ENCODE peak calls at places on chromosomes 6 and 20, in nine cellular contexts. K is cardiac muscle cell, B is foreskin fibroblast, H is GM23338, G is ovary, L is fibroblast of pulmonary artery, V is left lung, E is AG04450, S is esophagus squamous epithelium. R is an unnamed sample.

GRCh38 chr6:6026513-6027205 is 19.9 kb upstream of the NRN1 start:
- DNase-seq in K (no peak), B (no peak), H (no peak), G (no peak), L (no peak), V (no peak), E (no peak), S (no peak), R (no peak)

GRCh38 chr6:146912730-146913680 is 291.2 kb upstream of the STXBP5 start:
- DNase-seq in K (peak; percentile 60), B (peak; percentile 31), H (no peak), G (no peak), L (peak; percentile 66), V (no peak), E (no peak), S (no peak), R (no peak)

GRCh38 chr6:108751851-108752732 is 96.1 kb upstream of the ARMC2 start:
- DNase-seq in K (no peak), B (no peak), H (no peak), G (peak; percentile 85), L (no peak), V (no peak), E (no peak), S (no peak), R (no peak)

GRCh38 chr20:59159091-59159821 is 4.4 kb upstream of the ZNF831 start:
- DNase-seq in K (no peak), B (no peak), H (peak; percentile 67), G (no peak), L (no peak), V (no peak), E (no peak), S (no peak), R (no peak)

GRCh38 chr20:15339264-15339663 is 1001.9 kb upstream of the FLRT3 start:
- DNase-seq in K (no peak), B (peak; percentile 4), H (no peak), G (no peak), L (no peak), V (no peak), E (no peak), S (no peak), R (no peak)

GRCh38 chr6:39882567-39882953 is 51.7 kb downstream of the MOCS1 start:
- DNase-seq in K (peak; percentile 99), B (peak; percentile 93), H (peak; percentile 17), G (peak; percentile 74), L (peak; percentile 98), V (no peak), E (peak; percentile 96), S (no peak), R (no peak)

GRCh38 chr20:46975976-46976375 is 81.3 kb downstream of the EYA2 start:
- DNase-seq in K (no peak), B (no peak), H (no peak), G (no peak), L (no peak), V (no peak), E (no peak), S (no peak), R (no peak)

GRCh38 chr20:32709528-32710121 is 33.6 kb downstream of the COMMD7 start:
- DNase-seq in K (peak; percentile 16), B (no peak), H (no peak), G (peak; percentile 32), L (peak; percentile 14), V (no peak), E (no peak), S (no peak), R (no peak)

GRCh38 chr6:163446529-163446928 is 32.0 kb downstream of the QKI start:
- DNase-seq in K (no peak), B (no peak), H (no peak), G (no peak), L (no peak), V (no peak), E (no peak), S (no peak), R (no peak)

GRCh38 chr6:16901777-16902176 is 140.5 kb upstream of the ATXN1 start:
- DNase-seq in K (peak; percentile 91), B (peak; percentile 88), H (no peak), G (no peak), L (peak; percentile 88), V (peak; percentile 76), E (no peak), S (no peak), R (peak; percentile 82)

GRCh38 chr6:152206072-152206818 is 398.8 kb downstream of the ESR1 start:
- DNase-seq in K (peak; percentile 25), B (peak; percentile 47), H (peak; percentile 71), G (no peak), L (peak; percentile 38), V (no peak), E (no peak), S (no peak), R (no peak)

GRCh38 chr6:144093236-144093635 is 2.1 kb downstream of the SF3B5 start:
- DNase-seq in K (no peak), B (no peak), H (no peak), G (no peak), L (no peak), V (no peak), E (no peak), S (no peak), R (no peak)

GRCh38 chr20:39107741-39108140 is 145.6 kb downstream of the DHX35 start:
- DNase-seq in K (peak; percentile 5), B (peak; percentile 33), H (no peak), G (no peak), L (peak; percentile 15), V (no peak), E (no peak), S (no peak), R (no peak)

GRCh38 chr20:6045566-6045965 is 8.3 kb downstream of the LRRN4 start:
- DNase-seq in K (no peak), B (no peak), H (no peak), G (no peak), L (no peak), V (no peak), E (peak; percentile 26), S (no peak), R (no peak)

GRCh38 chr6:158518196-158519127 is 41.4 kb upstream of the TMEM181 start:
- DNase-seq in K (peak; percentile 89), B (peak; percentile 88), H (peak; percentile 95), G (no peak), L (peak; percentile 86), V (peak; percentile 49), E (peak; percentile 43), S (no peak), R (peak; percentile 58)
- TF ChIP-seq CTCF in K (peak; percentile 72), B (peak; percentile 73), H (peak; percentile 81), G (no peak), L (peak; percentile 74), V (peak; percentile 36), E (peak; percentile 72), S (peak; percentile 33), R (peak; percentile 30)

GRCh38 chr6:25519856-25520255 is 132.2 kb upstream of the SCGN start:
- DNase-seq in K (no peak), B (no peak), H (no peak), G (no peak), L (no peak), V (no peak), E (no peak), S (no peak), R (no peak)
- H3K4me3 ChIP-seq in K (no peak overlapping the region), B (no peak overlapping the region), H (no peak overlapping the region), G (no peak overlapping the region), L (no peak overlapping the region), V (no peak overlapping the region), E (no peak overlapping the region), S (no peak overlapping the region), R (no peak overlapping the region)

GRCh38 chr6:165059032-165059431 is 250.4 kb downstream of the C6orf118 start:
- DNase-seq in K (no peak), B (peak; percentile 0), H (no peak), G (no peak), L (peak; percentile 5), V (no peak), E (no peak), S (no peak), R (no peak)
- TF ChIP-seq CTCF in K (no peak), B (no peak), H (no peak), G (no peak), L (no peak), V (no peak), E (no peak), S (no peak), R (no peak)

DNA sequence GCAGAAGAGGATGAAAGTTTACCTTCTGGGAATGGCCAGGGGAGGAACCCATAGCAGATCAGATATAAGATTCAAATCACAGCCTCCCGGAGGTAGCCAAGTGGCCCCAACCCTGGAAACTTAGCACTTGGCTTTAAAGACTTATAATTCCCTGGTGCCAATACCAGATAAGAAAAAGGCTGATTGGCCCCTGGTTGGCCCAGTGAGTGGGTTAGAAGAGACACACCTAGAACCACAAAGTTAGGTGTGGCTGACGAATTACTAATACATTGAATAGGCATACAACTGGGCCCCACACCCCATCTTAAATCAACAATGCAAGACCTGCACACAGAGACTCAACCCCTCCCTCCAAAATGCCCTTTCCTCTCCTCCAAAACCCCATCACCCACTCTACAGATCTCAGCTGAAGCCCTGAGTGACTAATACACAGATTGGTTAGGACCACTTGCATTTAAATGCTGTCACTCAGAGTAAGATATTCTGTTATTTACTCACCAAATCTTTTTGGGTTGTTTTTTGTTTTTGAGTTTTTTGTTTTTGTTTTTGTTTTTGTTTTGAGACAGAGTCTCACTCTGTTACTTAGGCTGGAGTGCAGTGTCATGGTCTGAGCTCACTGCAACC is 315.4 kb upstream of the JARID2 start:
- DNase-seq in K (no peak), B (no peak), H (no peak), G (no peak), L (no peak), V (no peak), E (no peak), S (no peak), R (no peak)
- H3K4me3 ChIP-seq in K (no peak overlapping the region), B (no peak overlapping the region), H (no peak overlapping the region), G (no peak overlapping the region), L (no peak overlapping the region), V (no peak overlapping the region), E (no peak overlapping the region), S (no peak overlapping the region), R (no peak overlapping the region)

GRCh38 chr6:4516206-4516605 is 260.0 kb upstream of the CDYL start:
- DNase-seq in K (peak; percentile 2), B (no peak), H (no peak), G (no peak), L (peak; percentile 8), V (no peak), E (no peak), S (no peak), R (no peak)
- TF ChIP-seq CTCF in K (no peak), B (no peak), H (no peak), G (no peak), L (no peak), V (no peak), E (no peak), S (no peak), R (no peak)